ENCODE peak calls at places on chromosome 9, in six cellular contexts. One of them, this sample, is unnamed. For H3K4me1, the result is how much of the 10 kb centered on the place peaks cover.

GRCh38 chr9:36584626-36585460 is 12.1 kb downstream of the MELK start:
- DNase-seq in psoas muscle: no peak
- DNase-seq in tibial artery: no peak
- DNase-seq in CD8-positive, alpha-beta memory T cell: no peak
- DNase-seq in thoracic aorta: no peak
- DNase-seq in cardiac muscle cell: peak
- DNase-seq in this sample: no peak

GRCh38 chr9:90613502-90613901 is 29.1 kb downstream of the DIRAS2 start:
- DNase-seq in psoas muscle: no peak
- DNase-seq in tibial artery: no peak
- DNase-seq in CD8-positive, alpha-beta memory T cell: no peak
- DNase-seq in thoracic aorta: no peak
- DNase-seq in cardiac muscle cell: no peak
- DNase-seq in this sample: no peak

GRCh38 chr9:117733465-117733864 is 29.3 kb downstream of the TLR4 start:
- DNase-seq in psoas muscle: no peak
- DNase-seq in tibial artery: no peak
- DNase-seq in CD8-positive, alpha-beta memory T cell: no peak
- DNase-seq in thoracic aorta: no peak
- DNase-seq in cardiac muscle cell: no peak
- DNase-seq in this sample: no peak

GRCh38 chr9:34513567-34514214 is 9.1 kb downstream of the ENHO start:
- DNase-seq in psoas muscle: no peak
- DNase-seq in tibial artery: peak
- DNase-seq in CD8-positive, alpha-beta memory T cell: no peak
- DNase-seq in thoracic aorta: no peak
- DNase-seq in cardiac muscle cell: peak
- DNase-seq in this sample: no peak

GRCh38 chr9:42386477-42386876 is 203.0 kb downstream of the SPATA31A6 start:
- DNase-seq in psoas muscle: no peak
- DNase-seq in tibial artery: no peak
- DNase-seq in CD8-positive, alpha-beta memory T cell: no peak
- DNase-seq in thoracic aorta: no peak
- DNase-seq in cardiac muscle cell: no peak
- DNase-seq in this sample: no peak

GRCh38 chr9:1759009-1759408 is 256.1 kb upstream of the SMARCA2 start:
- DNase-seq in psoas muscle: no peak
- DNase-seq in tibial artery: no peak
- DNase-seq in CD8-positive, alpha-beta memory T cell: no peak
- DNase-seq in thoracic aorta: no peak
- DNase-seq in cardiac muscle cell: no peak
- DNase-seq in this sample: peak

GRCh38 chr9:90956026-90956810 is 154.6 kb downstream of the SYK start:
- DNase-seq in psoas muscle: no peak
- DNase-seq in tibial artery: no peak
- DNase-seq in CD8-positive, alpha-beta memory T cell: no peak
- DNase-seq in thoracic aorta: no peak
- DNase-seq in cardiac muscle cell: no peak
- DNase-seq in this sample: no peak

GRCh38 chr9:87640385-87640795 is 85.5 kb upstream of the CTSL start:
- DNase-seq in psoas muscle: no peak
- DNase-seq in tibial artery: no peak
- DNase-seq in CD8-positive, alpha-beta memory T cell: no peak
- DNase-seq in thoracic aorta: no peak
- DNase-seq in cardiac muscle cell: peak
- DNase-seq in this sample: no peak

GRCh38 chr9:347667-348292 is 133.1 kb downstream of the DOCK8 start:
- DNase-seq in psoas muscle: no peak
- DNase-seq in tibial artery: no peak
- DNase-seq in CD8-positive, alpha-beta memory T cell: no peak
- DNase-seq in thoracic aorta: no peak
- DNase-seq in cardiac muscle cell: peak
- DNase-seq in this sample: no peak

GRCh38 chr9:106621299-106621920 is 241.6 kb upstream of the ZNF462 start:
- DNase-seq in psoas muscle: no peak
- DNase-seq in tibial artery: no peak
- DNase-seq in CD8-positive, alpha-beta memory T cell: no peak
- DNase-seq in thoracic aorta: no peak
- DNase-seq in cardiac muscle cell: peak
- DNase-seq in this sample: no peak
- H3K4me1 ChIP-seq in psoas muscle: under half
- H3K4me1 ChIP-seq in tibial artery: under half
- H3K4me1 ChIP-seq in CD8-positive, alpha-beta memory T cell: under half
- H3K4me1 ChIP-seq in thoracic aorta: under half
- H3K4me1 ChIP-seq in cardiac muscle cell: under half
- H3K4me1 ChIP-seq in this sample: under half

GRCh38 chr9:92385001-92385400 is 19.4 kb downstream of the OGN start:
- DNase-seq in psoas muscle: no peak
- DNase-seq in tibial artery: no peak
- DNase-seq in CD8-positive, alpha-beta memory T cell: no peak
- DNase-seq in thoracic aorta: no peak
- DNase-seq in cardiac muscle cell: peak
- DNase-seq in this sample: no peak
- H3K4me1 ChIP-seq in psoas muscle: under half
- H3K4me1 ChIP-seq in tibial artery: under half
- H3K4me1 ChIP-seq in CD8-positive, alpha-beta memory T cell: under half
- H3K4me1 ChIP-seq in thoracic aorta: under half
- H3K4me1 ChIP-seq in cardiac muscle cell: under half
- H3K4me1 ChIP-seq in this sample: under half

GRCh38 chr9:98118640-98119601 is at the start of gene TRIM14:
- DNase-seq in psoas muscle: peak
- DNase-seq in tibial artery: no peak
- DNase-seq in CD8-positive, alpha-beta memory T cell: peak
- DNase-seq in thoracic aorta: no peak
- DNase-seq in cardiac muscle cell: peak
- DNase-seq in this sample: peak

GRCh38 chr9:98121096-98121495 is 2.1 kb upstream of the TRIM14 start:
- DNase-seq in psoas muscle: no peak
- DNase-seq in tibial artery: no peak
- DNase-seq in CD8-positive, alpha-beta memory T cell: no peak
- DNase-seq in thoracic aorta: no peak
- DNase-seq in cardiac muscle cell: peak
- DNase-seq in this sample: peak

GRCh38 chr9:98120476-98120875 is 1.5 kb upstream of the TRIM14 start:
- DNase-seq in psoas muscle: no peak
- DNase-seq in tibial artery: no peak
- DNase-seq in CD8-positive, alpha-beta memory T cell: no peak
- DNase-seq in thoracic aorta: no peak
- DNase-seq in cardiac muscle cell: no peak
- DNase-seq in this sample: no peak

DNA sequence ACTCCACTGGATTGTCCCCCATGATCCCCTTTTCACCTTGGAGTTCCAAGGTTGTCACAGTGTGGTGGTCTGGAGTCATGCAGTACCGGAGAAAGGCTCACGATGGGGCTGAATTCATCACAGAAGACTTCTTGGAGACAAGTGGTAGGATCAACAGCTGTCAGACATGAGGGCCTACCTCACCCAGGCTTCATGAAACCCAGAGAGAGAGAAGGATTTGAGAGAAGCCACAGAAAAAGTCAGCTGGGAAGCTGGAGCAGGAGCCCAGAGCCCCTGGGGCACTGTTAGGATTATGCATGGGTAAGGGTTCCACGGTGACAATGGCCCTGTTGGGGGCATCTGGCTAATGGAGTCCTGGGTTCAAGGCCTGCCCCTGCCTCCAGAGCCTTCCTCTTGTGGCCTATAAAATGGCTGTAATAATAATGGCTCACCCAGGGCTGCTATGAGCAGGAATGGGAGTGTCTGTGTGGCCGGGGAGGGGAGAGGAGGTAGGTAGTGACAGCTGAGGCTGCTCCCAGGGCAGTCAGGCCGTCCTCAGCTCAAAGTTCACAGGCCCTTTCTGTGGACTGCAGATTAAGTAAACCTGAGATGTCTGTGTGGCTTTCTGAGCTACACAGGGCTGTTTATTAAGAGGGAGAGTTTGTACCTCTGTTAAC is 910 bp downstream of the TRIM14 start:
- DNase-seq in psoas muscle: no peak
- DNase-seq in tibial artery: no peak
- DNase-seq in CD8-positive, alpha-beta memory T cell: peak
- DNase-seq in thoracic aorta: no peak
- DNase-seq in cardiac muscle cell: peak
- DNase-seq in this sample: peak
- H3K4me1 ChIP-seq in psoas muscle: under half
- H3K4me1 ChIP-seq in tibial artery: under half
- H3K4me1 ChIP-seq in CD8-positive, alpha-beta memory T cell: under half
- H3K4me1 ChIP-seq in thoracic aorta: under half
- H3K4me1 ChIP-seq in cardiac muscle cell: under half
- H3K4me1 ChIP-seq in this sample: under half

DNA sequence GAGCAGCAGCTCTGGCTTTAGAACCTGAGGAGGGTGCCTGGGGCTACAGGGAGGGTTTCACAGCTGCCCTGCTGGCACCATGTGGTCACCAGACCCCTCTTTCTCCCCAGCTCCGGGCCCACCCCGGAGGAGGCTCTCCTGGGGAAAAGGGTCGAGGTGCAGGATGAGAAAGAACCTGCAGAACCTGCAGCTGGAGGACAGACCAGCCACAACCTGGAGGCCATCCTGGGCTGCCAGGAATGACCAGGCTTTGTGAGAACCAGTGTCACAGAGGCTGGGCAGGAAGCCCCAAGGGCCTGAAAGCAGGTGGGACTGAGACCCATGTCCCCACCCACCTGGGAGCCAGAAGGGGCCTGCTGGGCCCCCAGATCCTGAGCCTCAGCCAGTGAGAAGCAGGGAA is 23.0 kb downstream of the SEMA4D start:
- DNase-seq in psoas muscle: no peak
- DNase-seq in tibial artery: no peak
- DNase-seq in CD8-positive, alpha-beta memory T cell: peak
- DNase-seq in thoracic aorta: no peak
- DNase-seq in cardiac muscle cell: no peak
- DNase-seq in this sample: peak
- H3K4me1 ChIP-seq in psoas muscle: under half
- H3K4me1 ChIP-seq in tibial artery: under half
- H3K4me1 ChIP-seq in CD8-positive, alpha-beta memory T cell: half or more
- H3K4me1 ChIP-seq in thoracic aorta: under half
- H3K4me1 ChIP-seq in cardiac muscle cell: under half
- H3K4me1 ChIP-seq in this sample: under half

GRCh38 chr9:13140843-13141592 is 138.5 kb downstream of the MPDZ start:
- DNase-seq in psoas muscle: no peak
- DNase-seq in tibial artery: no peak
- DNase-seq in CD8-positive, alpha-beta memory T cell: no peak
- DNase-seq in thoracic aorta: no peak
- DNase-seq in cardiac muscle cell: peak
- DNase-seq in this sample: no peak

GRCh38 chr9:13142776-13143175 is 136.7 kb downstream of the MPDZ start:
- DNase-seq in psoas muscle: no peak
- DNase-seq in tibial artery: no peak
- DNase-seq in CD8-positive, alpha-beta memory T cell: no peak
- DNase-seq in thoracic aorta: no peak
- DNase-seq in cardiac muscle cell: no peak
- DNase-seq in this sample: no peak

GRCh38 chr9:13139641-13140171 is 139.8 kb downstream of the MPDZ start:
- DNase-seq in psoas muscle: no peak
- DNase-seq in tibial artery: no peak
- DNase-seq in CD8-positive, alpha-beta memory T cell: no peak
- DNase-seq in thoracic aorta: no peak
- DNase-seq in cardiac muscle cell: peak
- DNase-seq in this sample: no peak

GRCh38 chr9:13143281-13143680 is 136.2 kb downstream of the MPDZ start:
- DNase-seq in psoas muscle: no peak
- DNase-seq in tibial artery: no peak
- DNase-seq in CD8-positive, alpha-beta memory T cell: no peak
- DNase-seq in thoracic aorta: no peak
- DNase-seq in cardiac muscle cell: no peak
- DNase-seq in this sample: no peak

GRCh38 chr9:13141629-13142028 is 137.9 kb downstream of the MPDZ start:
- DNase-seq in psoas muscle: no peak
- DNase-seq in tibial artery: no peak
- DNase-seq in CD8-positive, alpha-beta memory T cell: no peak
- DNase-seq in thoracic aorta: no peak
- DNase-seq in cardiac muscle cell: no peak
- DNase-seq in this sample: no peak
- H3K4me1 ChIP-seq in psoas muscle: under half
- H3K4me1 ChIP-seq in tibial artery: under half
- H3K4me1 ChIP-seq in CD8-positive, alpha-beta memory T cell: under half
- H3K4me1 ChIP-seq in thoracic aorta: under half
- H3K4me1 ChIP-seq in cardiac muscle cell: under half
- H3K4me1 ChIP-seq in this sample: under half

GRCh38 chr9:134396825-134397224 is 70.6 kb downstream of the RXRA start:
- DNase-seq in psoas muscle: no peak
- DNase-seq in tibial artery: no peak
- DNase-seq in CD8-positive, alpha-beta memory T cell: peak
- DNase-seq in thoracic aorta: no peak
- DNase-seq in cardiac muscle cell: no peak
- DNase-seq in this sample: no peak
- H3K4me1 ChIP-seq in psoas muscle: half or more
- H3K4me1 ChIP-seq in tibial artery: under half
- H3K4me1 ChIP-seq in CD8-positive, alpha-beta memory T cell: half or more
- H3K4me1 ChIP-seq in thoracic aorta: under half
- H3K4me1 ChIP-seq in cardiac muscle cell: under half
- H3K4me1 ChIP-seq in this sample: under half

GRCh38 chr9:19768798-19769197 is 20.0 kb downstream of the SLC24A2 start:
- DNase-seq in psoas muscle: no peak
- DNase-seq in tibial artery: no peak
- DNase-seq in CD8-positive, alpha-beta memory T cell: no peak
- DNase-seq in thoracic aorta: no peak
- DNase-seq in cardiac muscle cell: no peak
- DNase-seq in this sample: no peak

DNA sequence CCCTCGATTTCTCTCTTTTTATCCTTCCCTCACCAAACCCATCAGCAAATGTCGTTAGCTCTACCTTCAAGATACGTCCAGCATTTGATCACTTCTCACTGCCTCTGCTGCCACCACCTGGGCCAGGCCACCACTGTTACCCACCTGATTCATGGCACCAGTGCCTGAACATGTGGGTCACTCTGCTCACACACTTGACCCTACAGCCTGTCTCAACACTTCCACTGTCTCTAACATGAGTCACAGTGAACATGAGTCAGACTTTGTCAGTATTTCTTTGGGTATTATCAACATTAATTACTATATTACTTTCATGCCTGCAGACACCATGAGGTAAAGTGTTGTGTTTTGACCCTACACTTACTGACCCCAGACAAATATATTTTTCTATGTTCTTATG is 19.6 kb downstream of the SLC24A2 start:
- DNase-seq in psoas muscle: no peak
- DNase-seq in tibial artery: no peak
- DNase-seq in CD8-positive, alpha-beta memory T cell: no peak
- DNase-seq in thoracic aorta: no peak
- DNase-seq in cardiac muscle cell: no peak
- DNase-seq in this sample: no peak
- H3K4me1 ChIP-seq in psoas muscle: under half
- H3K4me1 ChIP-seq in tibial artery: under half
- H3K4me1 ChIP-seq in CD8-positive, alpha-beta memory T cell: under half
- H3K4me1 ChIP-seq in thoracic aorta: under half
- H3K4me1 ChIP-seq in cardiac muscle cell: under half
- H3K4me1 ChIP-seq in this sample: under half

DNA sequence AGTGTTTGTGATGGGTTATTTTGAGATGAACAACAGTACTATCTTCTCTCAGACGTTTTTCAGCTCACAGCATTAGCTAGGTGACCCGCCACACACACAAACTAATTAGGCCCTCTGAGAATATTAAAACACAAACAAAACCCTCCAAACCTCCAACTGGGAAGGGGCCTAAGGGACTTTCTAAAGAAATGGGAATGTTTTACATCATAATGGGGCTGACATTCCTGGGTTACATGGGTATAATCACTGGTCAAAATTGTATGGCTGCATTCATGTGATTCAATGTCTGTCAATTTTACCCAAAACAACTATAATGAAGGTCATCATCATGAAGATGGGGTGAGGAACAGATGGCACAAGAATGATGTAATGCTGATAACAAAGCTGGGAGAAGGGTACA is 59.6 kb downstream of the SPTLC1 start:
- DNase-seq in psoas muscle: no peak
- DNase-seq in tibial artery: no peak
- DNase-seq in CD8-positive, alpha-beta memory T cell: no peak
- DNase-seq in thoracic aorta: no peak
- DNase-seq in cardiac muscle cell: no peak
- DNase-seq in this sample: no peak
- H3K4me1 ChIP-seq in psoas muscle: under half
- H3K4me1 ChIP-seq in tibial artery: under half
- H3K4me1 ChIP-seq in CD8-positive, alpha-beta memory T cell: under half
- H3K4me1 ChIP-seq in thoracic aorta: under half
- H3K4me1 ChIP-seq in cardiac muscle cell: under half
- H3K4me1 ChIP-seq in this sample: under half

This sample was measured in Peyer's patch.